ENCODE peak calls at places on chromosomes 2 and 18, in four cellular contexts. One of them, this sample, is unnamed.

GRCh38 chr2:95007061-95007609 is 18.4 kb upstream of the MAL start:
- DNase-seq in activated naive CD4-positive, alpha-beta T cell treated with anti-CD3 and anti-CD28 coated beads, Interleukin-2, amount 50 U/mL, for 72 hours: no peak
- DNase-seq in fibroblast of gingiva: no peak
- DNase-seq in RWPE2: no peak
- DNase-seq in this sample: no peak

GRCh38 chr2:46601328-46601963 is 122.1 kb downstream of the TMEM247 start:
- DNase-seq in activated naive CD4-positive, alpha-beta T cell treated with anti-CD3 and anti-CD28 coated beads, Interleukin-2, amount 50 U/mL, for 72 hours: no peak
- DNase-seq in fibroblast of gingiva: no peak
- DNase-seq in RWPE2: no peak
- DNase-seq in this sample: no peak

GRCh38 chr2:1649103-1649870 is 95.0 kb downstream of the PXDN start:
- DNase-seq in activated naive CD4-positive, alpha-beta T cell treated with anti-CD3 and anti-CD28 coated beads, Interleukin-2, amount 50 U/mL, for 72 hours: no peak
- DNase-seq in fibroblast of gingiva: no peak
- DNase-seq in RWPE2: peak; percentile 54
- DNase-seq in this sample: no peak

GRCh38 chr2:29259221-29259620 is 144.0 kb downstream of the CLIP4 start:
- DNase-seq in activated naive CD4-positive, alpha-beta T cell treated with anti-CD3 and anti-CD28 coated beads, Interleukin-2, amount 50 U/mL, for 72 hours: no peak
- DNase-seq in fibroblast of gingiva: no peak
- DNase-seq in RWPE2: no peak
- DNase-seq in this sample: no peak

GRCh38 chr2:55885129-55885943 is 38.2 kb downstream of the EFEMP1 start:
- DNase-seq in activated naive CD4-positive, alpha-beta T cell treated with anti-CD3 and anti-CD28 coated beads, Interleukin-2, amount 50 U/mL, for 72 hours: no peak
- DNase-seq in fibroblast of gingiva: peak; percentile 85
- DNase-seq in RWPE2: no peak
- DNase-seq in this sample: peak; percentile 24

GRCh38 chr2:197286805-197287595 is 23.6 kb downstream of the ANKRD44 start:
- DNase-seq in activated naive CD4-positive, alpha-beta T cell treated with anti-CD3 and anti-CD28 coated beads, Interleukin-2, amount 50 U/mL, for 72 hours: no peak
- DNase-seq in fibroblast of gingiva: peak; percentile 90
- DNase-seq in RWPE2: no peak
- DNase-seq in this sample: no peak

GRCh38 chr2:23491622-23492336 is 106.8 kb downstream of the KLHL29 start:
- DNase-seq in activated naive CD4-positive, alpha-beta T cell treated with anti-CD3 and anti-CD28 coated beads, Interleukin-2, amount 50 U/mL, for 72 hours: no peak
- DNase-seq in fibroblast of gingiva: no peak
- DNase-seq in RWPE2: no peak
- DNase-seq in this sample: no peak

GRCh38 chr2:46798041-46798440 is 117.6 kb downstream of the MCFD2 start:
- DNase-seq in activated naive CD4-positive, alpha-beta T cell treated with anti-CD3 and anti-CD28 coated beads, Interleukin-2, amount 50 U/mL, for 72 hours: no peak
- DNase-seq in fibroblast of gingiva: no peak
- DNase-seq in RWPE2: no peak
- DNase-seq in this sample: no peak

GRCh38 chr2:231370749-231371429 is 24.6 kb upstream of the B3GNT7 start:
- DNase-seq in activated naive CD4-positive, alpha-beta T cell treated with anti-CD3 and anti-CD28 coated beads, Interleukin-2, amount 50 U/mL, for 72 hours: no peak
- DNase-seq in fibroblast of gingiva: no peak
- DNase-seq in RWPE2: no peak
- DNase-seq in this sample: no peak

GRCh38 chr18:77049938-77050337 is 82.6 kb downstream of the MBP start:
- DNase-seq in activated naive CD4-positive, alpha-beta T cell treated with anti-CD3 and anti-CD28 coated beads, Interleukin-2, amount 50 U/mL, for 72 hours: no peak
- DNase-seq in fibroblast of gingiva: peak; percentile 58
- DNase-seq in RWPE2: no peak
- DNase-seq in this sample: no peak

GRCh38 chr18:28114472-28114871 is 62.5 kb downstream of the CDH2 start:
- DNase-seq in activated naive CD4-positive, alpha-beta T cell treated with anti-CD3 and anti-CD28 coated beads, Interleukin-2, amount 50 U/mL, for 72 hours: no peak
- DNase-seq in fibroblast of gingiva: no peak
- DNase-seq in RWPE2: no peak
- DNase-seq in this sample: no peak

GRCh38 chr2:203328735-203329549 is 748 bp downstream of the ABI2 start:
- DNase-seq in activated naive CD4-positive, alpha-beta T cell treated with anti-CD3 and anti-CD28 coated beads, Interleukin-2, amount 50 U/mL, for 72 hours: peak; percentile 59
- DNase-seq in fibroblast of gingiva: peak; percentile 13
- DNase-seq in RWPE2: no peak
- DNase-seq in this sample: no peak

GRCh38 chr2:206814486-206814885 is 49.1 kb downstream of the FASTKD2 start:
- DNase-seq in activated naive CD4-positive, alpha-beta T cell treated with anti-CD3 and anti-CD28 coated beads, Interleukin-2, amount 50 U/mL, for 72 hours: no peak
- DNase-seq in fibroblast of gingiva: no peak
- DNase-seq in RWPE2: no peak
- DNase-seq in this sample: no peak

GRCh38 chr2:233821196-233821595 is 33.1 kb downstream of the HJURP start:
- DNase-seq in activated naive CD4-positive, alpha-beta T cell treated with anti-CD3 and anti-CD28 coated beads, Interleukin-2, amount 50 U/mL, for 72 hours: no peak
- DNase-seq in fibroblast of gingiva: no peak
- DNase-seq in RWPE2: peak; percentile 2
- DNase-seq in this sample: no peak

GRCh38 chr2:8021942-8022341 is 659.9 kb upstream of the ID2 start:
- DNase-seq in activated naive CD4-positive, alpha-beta T cell treated with anti-CD3 and anti-CD28 coated beads, Interleukin-2, amount 50 U/mL, for 72 hours: no peak
- DNase-seq in fibroblast of gingiva: no peak
- DNase-seq in RWPE2: no peak
- DNase-seq in this sample: no peak

GRCh38 chr2:3365219-3365618 is 12.4 kb downstream of the EIPR1 start:
- DNase-seq in activated naive CD4-positive, alpha-beta T cell treated with anti-CD3 and anti-CD28 coated beads, Interleukin-2, amount 50 U/mL, for 72 hours: no peak
- DNase-seq in fibroblast of gingiva: no peak
- DNase-seq in RWPE2: no peak
- DNase-seq in this sample: no peak

GRCh38 chr2:112694182-112694581 is 26.6 kb upstream of the NT5DC4 start:
- DNase-seq in activated naive CD4-positive, alpha-beta T cell treated with anti-CD3 and anti-CD28 coated beads, Interleukin-2, amount 50 U/mL, for 72 hours: no peak
- DNase-seq in fibroblast of gingiva: no peak
- DNase-seq in RWPE2: no peak
- DNase-seq in this sample: no peak

GRCh38 chr18:12862467-12862866 is 21.6 kb downstream of the PTPN2 start:
- DNase-seq in activated naive CD4-positive, alpha-beta T cell treated with anti-CD3 and anti-CD28 coated beads, Interleukin-2, amount 50 U/mL, for 72 hours: no peak
- DNase-seq in fibroblast of gingiva: no peak
- DNase-seq in RWPE2: no peak
- DNase-seq in this sample: no peak

GRCh38 chr2:204321910-204322765 is 223.1 kb upstream of the PARD3B start:
- DNase-seq in activated naive CD4-positive, alpha-beta T cell treated with anti-CD3 and anti-CD28 coated beads, Interleukin-2, amount 50 U/mL, for 72 hours: no peak
- DNase-seq in fibroblast of gingiva: peak; percentile 19
- DNase-seq in RWPE2: no peak
- DNase-seq in this sample: no peak

GRCh38 chr18:54958711-54959625 is at the start of gene CCDC68:
- DNase-seq in activated naive CD4-positive, alpha-beta T cell treated with anti-CD3 and anti-CD28 coated beads, Interleukin-2, amount 50 U/mL, for 72 hours: no peak
- DNase-seq in fibroblast of gingiva: no peak
- DNase-seq in RWPE2: peak; percentile 50
- DNase-seq in this sample: no peak

GRCh38 chr2:153059338-153060052 is 341.1 kb downstream of the ARL6IP6 start:
- DNase-seq in activated naive CD4-positive, alpha-beta T cell treated with anti-CD3 and anti-CD28 coated beads, Interleukin-2, amount 50 U/mL, for 72 hours: no peak
- DNase-seq in fibroblast of gingiva: no peak
- DNase-seq in RWPE2: no peak
- DNase-seq in this sample: peak; percentile 61

GRCh38 chr2:16973586-16974274 is 308.1 kb upstream of the CYRIA start:
- DNase-seq in activated naive CD4-positive, alpha-beta T cell treated with anti-CD3 and anti-CD28 coated beads, Interleukin-2, amount 50 U/mL, for 72 hours: no peak
- DNase-seq in fibroblast of gingiva: no peak
- DNase-seq in RWPE2: no peak
- DNase-seq in this sample: no peak

GRCh38 chr18:73340135-73340934 is 472.5 kb upstream of the NETO1 start:
- DNase-seq in activated naive CD4-positive, alpha-beta T cell treated with anti-CD3 and anti-CD28 coated beads, Interleukin-2, amount 50 U/mL, for 72 hours: no peak
- DNase-seq in fibroblast of gingiva: peak; percentile 39
- DNase-seq in RWPE2: no peak
- DNase-seq in this sample: no peak

GRCh38 chr2:230696670-230697069 is 16.0 kb upstream of the CAB39 start:
- DNase-seq in activated naive CD4-positive, alpha-beta T cell treated with anti-CD3 and anti-CD28 coated beads, Interleukin-2, amount 50 U/mL, for 72 hours: no peak
- DNase-seq in fibroblast of gingiva: no peak
- DNase-seq in RWPE2: no peak
- DNase-seq in this sample: no peak

GRCh38 chr2:197378494-197378972 is 56.3 kb downstream of the SF3B1 start:
- DNase-seq in activated naive CD4-positive, alpha-beta T cell treated with anti-CD3 and anti-CD28 coated beads, Interleukin-2, amount 50 U/mL, for 72 hours: peak; percentile 73
- DNase-seq in fibroblast of gingiva: no peak
- DNase-seq in RWPE2: no peak
- DNase-seq in this sample: peak; percentile 37

GRCh38 chr2:239360008-239360407 is 40.8 kb downstream of the HDAC4 start:
- DNase-seq in activated naive CD4-positive, alpha-beta T cell treated with anti-CD3 and anti-CD28 coated beads, Interleukin-2, amount 50 U/mL, for 72 hours: no peak
- DNase-seq in fibroblast of gingiva: no peak
- DNase-seq in RWPE2: no peak
- DNase-seq in this sample: no peak

GRCh38 chr2:120262761-120263428 is 10.2 kb downstream of the RALB start:
- DNase-seq in activated naive CD4-positive, alpha-beta T cell treated with anti-CD3 and anti-CD28 coated beads, Interleukin-2, amount 50 U/mL, for 72 hours: no peak
- DNase-seq in fibroblast of gingiva: no peak
- DNase-seq in RWPE2: no peak
- DNase-seq in this sample: no peak

GRCh38 chr2:65662654-65663432 is 230.4 kb upstream of the SPRED2 start:
- DNase-seq in activated naive CD4-positive, alpha-beta T cell treated with anti-CD3 and anti-CD28 coated beads, Interleukin-2, amount 50 U/mL, for 72 hours: no peak
- DNase-seq in fibroblast of gingiva: peak; percentile 69
- DNase-seq in RWPE2: no peak
- DNase-seq in this sample: no peak

GRCh38 chr2:139556789-139557188 is 776.6 kb upstream of the NXPH2 start:
- DNase-seq in activated naive CD4-positive, alpha-beta T cell treated with anti-CD3 and anti-CD28 coated beads, Interleukin-2, amount 50 U/mL, for 72 hours: no peak
- DNase-seq in fibroblast of gingiva: no peak
- DNase-seq in RWPE2: no peak
- DNase-seq in this sample: no peak

GRCh38 chr2:70111752-70112591 is 24.7 kb downstream of the PCBP1 start:
- DNase-seq in activated naive CD4-positive, alpha-beta T cell treated with anti-CD3 and anti-CD28 coated beads, Interleukin-2, amount 50 U/mL, for 72 hours: no peak
- DNase-seq in fibroblast of gingiva: peak; percentile 15
- DNase-seq in RWPE2: no peak
- DNase-seq in this sample: no peak

GRCh38 chr2:6780765-6781274 is 84.9 kb downstream of the CMPK2 start:
- DNase-seq in activated naive CD4-positive, alpha-beta T cell treated with anti-CD3 and anti-CD28 coated beads, Interleukin-2, amount 50 U/mL, for 72 hours: no peak
- DNase-seq in fibroblast of gingiva: no peak
- DNase-seq in RWPE2: no peak
- DNase-seq in this sample: no peak

GRCh38 chr2:199818001-199818400 is 33.0 kb downstream of the FTCDNL1 start:
- DNase-seq in activated naive CD4-positive, alpha-beta T cell treated with anti-CD3 and anti-CD28 coated beads, Interleukin-2, amount 50 U/mL, for 72 hours: no peak
- DNase-seq in fibroblast of gingiva: no peak
- DNase-seq in RWPE2: no peak
- DNase-seq in this sample: no peak

GRCh38 chr2:182023235-182023634 is 37.6 kb downstream of the PPP1R1C start:
- DNase-seq in activated naive CD4-positive, alpha-beta T cell treated with anti-CD3 and anti-CD28 coated beads, Interleukin-2, amount 50 U/mL, for 72 hours: no peak
- DNase-seq in fibroblast of gingiva: no peak
- DNase-seq in RWPE2: no peak
- DNase-seq in this sample: no peak

GRCh38 chr2:13667415-13667757 is 950.6 kb downstream of the TRIB2 start:
- DNase-seq in activated naive CD4-positive, alpha-beta T cell treated with anti-CD3 and anti-CD28 coated beads, Interleukin-2, amount 50 U/mL, for 72 hours: no peak
- DNase-seq in fibroblast of gingiva: no peak
- DNase-seq in RWPE2: no peak
- DNase-seq in this sample: no peak

GRCh38 chr2:71129891-71130324 is at the start of gene MCEE:
- DNase-seq in activated naive CD4-positive, alpha-beta T cell treated with anti-CD3 and anti-CD28 coated beads, Interleukin-2, amount 50 U/mL, for 72 hours: peak; percentile 83
- DNase-seq in fibroblast of gingiva: peak; percentile 80
- DNase-seq in RWPE2: peak; percentile 83
- DNase-seq in this sample: peak; percentile 62

GRCh38 chr2:188102881-188103280 is 188.8 kb upstream of the GULP1 start:
- DNase-seq in activated naive CD4-positive, alpha-beta T cell treated with anti-CD3 and anti-CD28 coated beads, Interleukin-2, amount 50 U/mL, for 72 hours: no peak
- DNase-seq in fibroblast of gingiva: no peak
- DNase-seq in RWPE2: no peak
- DNase-seq in this sample: no peak

GRCh38 chr2:25712455-25712854 is 39.1 kb upstream of the DTNB start:
- DNase-seq in activated naive CD4-positive, alpha-beta T cell treated with anti-CD3 and anti-CD28 coated beads, Interleukin-2, amount 50 U/mL, for 72 hours: no peak
- DNase-seq in fibroblast of gingiva: no peak
- DNase-seq in RWPE2: no peak
- DNase-seq in this sample: no peak

This sample was measured in HCT116.